ENCODE peak calls at places on chromosome 15, in six cellular contexts. S is RWPE2; E is astrocyte of the cerebellum; G is HEK293T; D is activated naive CD4-positive, alpha-beta T cell treated with Interleukin-2 at 50 U/mL for 16 hours; L is chondrocyte. Q is an unnamed sample.

GRCh38 chr15:77542491-77543001 is 90.2 kb downstream of the LINGO1 start:
- DNase-seq in S (peak; percentile 76), E (no peak), G (no peak), D (no peak), L (peak; percentile 65), Q (no peak)

GRCh38 chr15:65209701-65210643 is 1.3 kb downstream of the CILP start:
- DNase-seq in S (no peak), E (no peak), G (no peak), D (no peak), L (no peak), Q (no peak)

GRCh38 chr15:88542342-88542733 is 4.1 kb downstream of the DET1 start:
- DNase-seq in S (no peak), E (no peak), G (no peak), D (no peak), L (no peak), Q (no peak)

GRCh38 chr15:66390670-66391069 is 4.0 kb downstream of the MAP2K1 start:
- DNase-seq in S (no peak), E (no peak), G (no peak), D (no peak), L (no peak), Q (no peak)

GRCh38 chr15:92288755-92289154 is 104.9 kb upstream of the ST8SIA2 start:
- DNase-seq in S (no peak), E (no peak), G (no peak), D (no peak), L (no peak), Q (no peak)

GRCh38 chr15:78327442-78327841 is 12.7 kb upstream of the CRABP1 start:
- DNase-seq in S (no peak), E (no peak), G (no peak), D (no peak), L (no peak), Q (no peak)

GRCh38 chr15:49627407-49627877 is 6.6 kb downstream of the DTWD1 start:
- DNase-seq in S (no peak), E (peak; percentile 50), G (no peak), D (no peak), L (no peak), Q (no peak)

GRCh38 chr15:63405159-63405558 is 23.5 kb upstream of the CA12 start:
- DNase-seq in S (no peak), E (no peak), G (no peak), D (no peak), L (no peak), Q (no peak)

GRCh38 chr15:73596214-73596613 is 37.0 kb downstream of the NPTN start:
- DNase-seq in S (no peak), E (no peak), G (no peak), D (no peak), L (no peak), Q (no peak)

GRCh38 chr15:66631616-66632263 is 65.9 kb upstream of the LCTL start:
- DNase-seq in S (no peak), E (no peak), G (no peak), D (no peak), L (peak; percentile 57), Q (no peak)

GRCh38 chr15:73325191-73325980 is 43.4 kb downstream of the HCN4 start:
- DNase-seq in S (peak; percentile 73), E (no peak), G (peak; percentile 43), D (no peak), L (peak; percentile 68), Q (no peak)

Q was measured in caudate nucleus.